ENCODE peak calls at places on chromosome 22, in four cellular contexts. E is H1, J is IMR-90, H is H9. Y is an unnamed sample.

GRCh38 chr22:50341977-50342650 is 1.0 kb upstream of the PPP6R2 start:
- DNase-seq in E (peak), J (peak), H (peak), Y (peak)

GRCh38 chr22:20646906-20647305 is 127.0 kb upstream of the SERPIND1 start:
- DNase-seq in E (no peak), J (no peak), H (peak), Y (no peak)

GRCh38 chr22:28903080-28903479 is 19.7 kb downstream of the ZNRF3 start:
- DNase-seq in J (no peak), H (no peak), E (no peak), Y (no peak)

GRCh38 chr22:11066458-11067285 is 4461.3 kb upstream of the OR11H1 start:
- DNase-seq in E (no peak), H (no peak), J (no peak), Y (no peak)

GRCh38 chr22:31240011-31240410 is 27.9 kb downstream of the LIMK2 start:
- DNase-seq in J (peak), E (no peak), H (no peak), Y (no peak)

GRCh38 chr22:46791201-46791731 is 28.8 kb downstream of the TBC1D22A start:
- DNase-seq in E (no peak), H (no peak), J (peak), Y (no peak)

GRCh38 chr22:41713004-41713403 is 13.7 kb downstream of the MEI1 start:
- DNase-seq in J (no peak), E (no peak), H (no peak), Y (no peak)

GRCh38 chr22:46667245-46667623 is 47.0 kb downstream of the GRAMD4 start:
- DNase-seq in E (no peak), J (no peak), H (no peak), Y (no peak)

GRCh38 chr22:40323681-40324083 is 22.6 kb upstream of the ADSL start:
- DNase-seq in H (no peak), J (no peak), E (no peak), Y (no peak)

GRCh38 chr22:34004058-34004457 is 83.8 kb upstream of the LARGE1 start:
- DNase-seq in J (no peak), E (no peak), H (no peak), Y (no peak)

GRCh38 chr22:43921361-43921760 is 2.2 kb upstream of the PNPLA3 start:
- DNase-seq in H (no peak), J (peak), E (no peak), Y (no peak)

GRCh38 chr22:47304191-47304831 is 541.9 kb downstream of the TBC1D22A start:
- DNase-seq in H (no peak), E (no peak), J (no peak), Y (no peak)

GRCh38 chr22:44454113-44454769 is 43.8 kb downstream of the RTL6 start:
- DNase-seq in E (no peak), H (no peak), J (no peak), Y (no peak)

GRCh38 chr22:45246060-45246985 is 5.6 kb upstream of the KIAA0930 start:
- DNase-seq in E (no peak), J (peak), H (no peak), Y (peak)

GRCh38 chr22:35092146-35092805 is 26.3 kb downstream of the ISX start:
- DNase-seq in H (no peak), J (no peak), E (no peak), Y (no peak)

GRCh38 chr22:45598596-45599217 is 72.9 kb upstream of the ATXN10 start:
- DNase-seq in E (no peak), J (no peak), H (no peak), Y (no peak)

GRCh38 chr22:33918676-33919590 is 1.3 kb downstream of the LARGE1 start:
- DNase-seq in H (no peak), E (no peak), J (peak), Y (peak)

GRCh38 chr22:19576460-19577421 is 52.5 kb upstream of the CLDN5 start:
- DNase-seq in J (peak), E (no peak), H (peak), Y (peak)

GRCh38 chr22:20115691-20116375 is at the start of gene RANBP1:
- DNase-seq in E (no peak), J (no peak), H (no peak), Y (no peak)

GRCh38 chr22:35394011-35394312 is 6.0 kb upstream of the MCM5 start:
- DNase-seq in H (no peak), J (no peak), E (no peak), Y (no peak)

DNA sequence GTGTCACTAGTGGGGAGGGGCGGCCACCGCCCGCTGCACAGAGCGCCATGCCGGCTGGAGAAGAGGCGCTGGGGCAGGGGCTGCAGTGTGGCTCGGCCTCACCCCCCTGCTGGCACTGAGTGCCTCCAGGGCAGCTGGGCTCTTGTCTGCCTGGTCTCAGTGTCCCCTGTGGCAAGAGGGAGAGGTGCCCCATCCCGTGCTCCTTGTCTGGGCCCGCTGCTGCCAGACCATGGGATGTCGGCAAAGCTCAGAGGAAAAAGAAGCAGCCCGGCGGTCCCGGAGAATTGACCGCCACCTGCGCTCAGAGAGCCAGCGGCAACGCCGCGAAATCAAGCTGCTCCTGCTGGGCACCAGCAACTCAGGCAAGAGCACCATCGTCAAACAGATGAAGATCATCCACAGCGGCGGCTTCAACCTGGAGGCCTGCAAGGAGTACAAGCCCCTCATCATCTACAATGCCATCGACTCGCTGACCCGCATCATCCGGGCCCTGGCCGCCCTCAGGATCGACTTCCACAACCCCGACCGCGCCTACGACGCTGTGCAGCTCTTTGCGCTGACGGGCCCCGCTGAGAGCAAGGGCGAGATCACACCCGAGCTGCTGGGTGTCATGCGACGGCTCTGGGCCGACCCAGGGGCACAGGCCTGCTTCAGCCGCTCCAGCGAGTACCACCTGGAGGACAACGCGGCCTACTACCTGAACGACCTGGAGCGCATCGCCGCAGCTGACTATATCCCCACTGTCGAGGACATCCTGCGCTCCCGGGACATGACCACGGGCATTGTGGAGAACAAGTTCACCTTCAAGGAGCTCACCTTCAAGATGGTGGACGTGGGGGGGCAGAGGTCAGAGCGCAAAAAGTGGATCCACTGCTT is 25.4 kb downstream of the GNAZ start:
- DNase-seq in H (no peak), J (no peak), E (no peak), Y (no peak)
- H3K23ac ChIP-seq in H (no peak), J (no peak), E (no peak), Y (no peak)

DNA sequence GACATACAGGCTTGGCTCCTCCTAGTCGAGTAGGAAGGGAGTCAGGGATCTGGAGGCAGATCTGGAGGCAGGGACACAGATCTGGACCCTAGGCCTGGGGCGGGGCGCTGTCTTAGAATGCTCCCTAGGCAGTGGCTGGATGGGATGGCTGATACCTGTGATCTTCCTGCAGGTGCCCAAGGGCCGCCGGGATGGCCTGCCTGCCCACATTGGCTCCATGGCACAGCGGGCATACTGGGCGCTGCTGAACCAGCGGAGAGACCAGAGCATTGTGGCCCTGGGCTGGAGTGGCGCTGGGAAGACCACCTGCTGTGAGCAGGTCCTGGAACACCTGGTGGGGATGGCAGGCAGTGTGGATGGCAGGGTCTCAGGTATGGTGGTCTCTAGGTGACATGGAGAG is 35.4 kb downstream of the MYO18B start:
- DNase-seq in E (no peak), J (no peak), H (no peak), Y (no peak)
- H3K56ac ChIP-seq in E (no peak), J (no peak), H (no peak), Y (no peak)

GRCh38 chr22:21713428-21714058 is 22.1 kb downstream of the YPEL1 start:
- DNase-seq in H (no peak), E (no peak), J (no peak), Y (no peak)
- H3K18ac ChIP-seq in H (no peak), E (no peak), J (no peak), Y (no peak)

GRCh38 chr22:32850591-32851517 is 49.3 kb downstream of the TIMP3 start:
- DNase-seq in E (no peak), H (no peak), J (no peak), Y (no peak)

GRCh38 chr22:32850157-32850556 is 48.7 kb downstream of the TIMP3 start:
- DNase-seq in E (no peak), J (no peak), H (no peak), Y (no peak)

GRCh38 chr22:32847067-32847491 is 45.6 kb downstream of the TIMP3 start:
- DNase-seq in H (no peak), E (no peak), J (no peak), Y (no peak)

GRCh38 chr22:32848226-32848625 is 46.7 kb downstream of the TIMP3 start:
- DNase-seq in J (no peak), E (no peak), H (no peak), Y (no peak)

DNA sequence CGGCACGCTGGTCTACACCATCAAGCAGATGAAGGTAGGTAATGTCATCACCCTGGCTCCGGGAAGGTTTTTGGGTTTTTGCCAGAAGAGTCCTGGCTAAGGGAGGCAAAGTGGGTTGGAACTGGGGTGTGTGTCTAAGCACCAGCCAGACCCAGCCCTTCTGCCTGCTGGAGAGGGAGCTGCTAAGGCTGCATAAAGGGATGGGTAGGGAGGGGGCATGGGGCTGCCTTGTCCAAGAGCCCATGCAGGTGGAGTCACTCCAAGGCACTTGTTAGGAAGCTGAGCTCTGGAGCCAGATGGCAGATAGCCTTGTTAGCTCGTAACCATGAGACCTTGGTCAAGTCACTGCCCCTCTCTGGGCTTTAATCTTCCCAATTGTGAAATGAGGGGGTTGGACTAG is 48.0 kb downstream of the TIMP3 start:
- DNase-seq in E (no peak), J (no peak), H (no peak), Y (no peak)
- H3K23ac ChIP-seq in E (no peak), J (no peak), H (no peak), Y (no peak)

GRCh38 chr22:48885271-48885918 is 942.3 kb downstream of the BRD1 start:
- DNase-seq in J (no peak), H (peak), E (no peak), Y (no peak)
- H3K56ac ChIP-seq in J (no peak), H (no peak), E (no peak), Y (no peak)

Y was measured in mesendoderm.